ENCODE peak calls at places on chromosomes 4 and X, in four cellular contexts. O is GM12878, A is K562, P is H1. K is an unnamed sample.

GRCh38 chr4:147453561-147454141 is 27.2 kb upstream of the EDNRA start:
- DNase-seq in P (no peak), O (no peak), A (no peak), K (peak; percentile 39)

GRCh38 chr4:185139736-185140135 is 3.3 kb upstream of the SLC25A4 start:
- DNase-seq in O (no peak), P (no peak), A (no peak), K (no peak)

GRCh38 chr4:92520563-92520962 is 216.8 kb downstream of the GRID2 start:
- DNase-seq in A (no peak), P (no peak), O (no peak), K (no peak)

GRCh38 chr4:71195932-71196331 is 142.9 kb upstream of the SLC4A4 start:
- DNase-seq in P (no peak), A (no peak), O (no peak), K (no peak)

GRCh38 chrX:139246295-139246694 is 284.2 kb upstream of the F9 start:
- DNase-seq in O (no peak), A (no peak), P (no peak), K (no peak)

GRCh38 chr4:184217569-184218131 is at the start of gene ENPP6:
- DNase-seq in A (no peak), O (no peak), P (no peak), K (no peak)

GRCh38 chrX:34560180-34560579 is 96.9 kb downstream of the TMEM47 start:
- DNase-seq in A (no peak), P (no peak), O (no peak), K (no peak)

GRCh38 chrX:153474718-153475117 is 4.3 kb upstream of the HAUS7 start:
- DNase-seq in O (no peak), P (no peak), A (peak; percentile 73), K (no peak)

GRCh38 chrX:137034508-137034872 is 695 bp upstream of the GPR101 start:
- DNase-seq in O (no peak), P (no peak), A (no peak), K (no peak)

GRCh38 chr4:113382704-113383103 is 333.3 kb downstream of the ANK2 start:
- DNase-seq in A (no peak), P (no peak), O (no peak), K (no peak)
- TF ChIP-seq ZNF274 in A (no peak), P (no peak), O (no peak), K (no peak)

GRCh38 chrX:9310596-9310995 is 154.3 kb upstream of the TBL1X start:
- DNase-seq in O (no peak), P (no peak), A (no peak), K (no peak)

GRCh38 chrX:9316096-9316495 is 148.8 kb upstream of the TBL1X start:
- DNase-seq in P (no peak), O (no peak), A (no peak), K (no peak)

GRCh38 chrX:9311411-9312160 is 153.3 kb upstream of the TBL1X start:
- DNase-seq in O (no peak), A (no peak), P (no peak), K (no peak)

GRCh38 chrX:9315086-9315485 is 149.8 kb upstream of the TBL1X start:
- DNase-seq in O (no peak), A (no peak), P (no peak), K (no peak)

DNA sequence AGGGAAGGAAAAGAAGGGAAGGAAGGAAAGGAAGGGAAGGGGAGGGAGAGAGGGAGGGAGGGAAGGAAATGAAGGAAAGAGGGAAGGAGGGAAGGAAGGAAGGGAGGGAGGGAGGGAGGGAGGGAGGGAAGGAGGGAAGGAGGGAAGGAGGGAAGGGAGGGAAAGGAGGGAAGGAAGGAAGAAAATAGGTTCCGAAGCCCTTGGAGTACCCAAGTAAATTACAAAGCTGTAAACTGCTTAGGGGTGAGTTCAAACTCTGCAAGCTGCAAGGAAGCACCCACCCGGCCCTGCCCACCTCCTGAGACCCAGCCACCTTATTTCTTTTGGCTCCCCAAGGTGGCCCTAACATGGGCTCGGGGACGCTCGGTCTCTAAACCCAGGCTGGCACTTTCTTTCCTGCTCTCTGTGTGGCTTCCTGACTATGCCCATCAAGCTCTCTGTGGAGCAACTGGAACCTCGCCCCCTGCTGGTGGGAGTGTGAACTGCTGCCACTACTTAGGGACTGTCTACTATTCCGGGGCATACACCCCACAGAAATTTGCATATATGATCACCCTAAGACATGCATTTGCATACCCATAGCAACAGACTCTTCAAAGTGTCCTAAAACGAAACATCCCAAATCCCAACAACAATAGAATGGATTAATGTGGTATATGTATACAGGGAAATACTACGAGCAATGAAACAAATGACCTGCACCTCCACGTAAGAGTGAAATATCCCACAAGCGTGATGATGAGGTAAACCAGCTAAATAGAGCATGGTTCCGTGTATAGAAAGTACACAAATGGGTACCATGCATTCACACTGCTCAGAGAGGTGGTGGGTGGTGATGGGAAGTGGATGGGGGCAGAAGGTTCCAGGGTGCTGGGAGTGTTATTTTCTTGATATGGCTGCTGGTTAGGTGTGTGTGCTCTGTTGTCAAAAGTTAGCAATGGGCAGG is 151.7 kb upstream of the TBL1X start:
- DNase-seq in P (peak; percentile 79), O (no peak), A (peak; percentile 65), K (peak; percentile 15)
- TF ChIP-seq EGR1 in P (no peak), O (no peak), A (no peak), K (no peak)

GRCh38 chr4:3414421-3415279 is 27.1 kb upstream of the HGFAC start:
- DNase-seq in P (no peak), O (no peak), A (no peak), K (no peak)
- TF ChIP-seq JUND in P (no peak), O (no peak), A (no peak), K (no peak)

DNA sequence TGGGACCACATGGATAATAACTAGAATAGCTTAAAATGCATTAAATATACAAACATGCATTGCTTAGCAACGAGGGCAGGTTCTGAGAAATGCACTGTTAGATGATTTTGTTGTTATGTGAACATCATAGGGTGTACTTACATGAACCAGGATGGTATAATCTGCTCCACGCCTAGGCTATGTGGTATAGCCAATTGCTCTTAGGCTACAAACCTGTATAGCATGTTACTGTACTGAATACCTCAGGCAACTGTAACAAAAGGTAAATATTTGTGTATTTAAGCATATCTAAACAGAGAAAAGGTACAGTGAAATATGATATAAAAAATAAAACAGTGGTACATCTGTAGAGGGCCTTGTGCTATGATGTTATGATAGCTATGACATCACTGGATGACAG is 169.2 kb upstream of the IL15 start:
- DNase-seq in A (no peak), O (no peak), P (no peak), K (no peak)
- TF ChIP-seq ZNF274 in A (no peak), O (no peak), P (no peak), K (no peak)

GRCh38 chr4:7817877-7818675 is 121.6 kb downstream of the AFAP1 start:
- DNase-seq in P (no peak), A (no peak), O (no peak), K (no peak)
- TF ChIP-seq EGR1 in P (no peak), A (no peak), O (no peak), K (no peak)

GRCh38 chr4:5138389-5138788 is 87.1 kb downstream of the STK32B start:
- DNase-seq in O (no peak), A (no peak), P (no peak), K (no peak)
- TF ChIP-seq JUND in O (no peak), A (no peak), P (no peak), K (no peak)

DNA sequence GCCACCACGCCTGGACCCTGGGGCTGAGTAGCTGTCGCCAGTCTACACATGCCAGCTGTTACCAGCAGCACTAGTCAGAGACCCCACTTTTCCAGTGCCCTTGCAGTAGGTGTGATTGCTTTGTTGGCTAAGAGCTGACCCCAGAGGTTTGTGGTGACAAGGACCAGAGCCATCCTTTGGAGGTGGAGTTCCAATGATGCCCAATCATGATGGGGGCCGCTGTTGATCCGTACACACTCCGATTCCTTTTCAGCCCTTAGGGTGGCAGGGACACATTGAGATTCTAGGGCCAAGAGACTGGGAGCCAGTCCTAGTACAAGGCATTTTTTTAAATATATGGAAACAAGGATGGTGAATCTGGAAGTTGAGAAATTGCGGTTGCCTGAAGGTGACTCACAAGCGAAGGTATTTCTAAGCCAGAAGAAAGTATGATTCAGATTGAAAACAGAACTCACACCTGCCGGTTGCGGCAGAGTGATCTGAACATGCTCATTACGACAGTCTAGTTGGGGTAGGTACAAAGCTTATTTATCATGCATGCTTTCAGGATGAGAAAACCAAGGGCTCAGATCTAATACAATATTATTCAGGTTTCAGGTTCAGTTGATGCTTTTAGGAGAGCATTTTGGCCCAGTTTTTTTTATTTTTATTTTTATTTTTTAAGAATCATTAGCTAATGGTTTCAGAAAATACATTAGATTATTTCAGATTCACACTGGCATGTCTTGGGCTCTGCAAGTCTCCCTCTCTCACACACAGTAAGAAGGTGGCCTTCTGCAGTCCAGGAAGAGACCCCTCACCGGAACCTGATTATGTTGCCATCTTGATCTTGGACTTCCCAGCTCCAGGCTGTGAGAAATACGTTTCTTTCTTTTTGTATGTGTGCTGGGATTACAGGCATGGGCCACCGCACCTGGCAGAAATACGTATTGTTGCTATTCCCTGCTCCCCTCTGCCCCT is 43.4 kb downstream of the SHROOM2 start:
- DNase-seq in O (peak; percentile 47), A (no peak), P (no peak), K (peak; percentile 65)
- TF ChIP-seq ZNF274 in O (no peak), A (no peak), P (no peak), K (no peak)

GRCh38 chr4:122874194-122874593 is 47.6 kb downstream of the FGF2 start:
- DNase-seq in P (no peak), O (no peak), A (no peak), K (no peak)
- TF ChIP-seq EGR1 in P (no peak), O (no peak), A (no peak), K (no peak)

GRCh38 chr4:82892467-82892802 is 1.5 kb upstream of the SEC31A start:
- DNase-seq in O (no peak), P (no peak), A (no peak), K (no peak)
- TF ChIP-seq JUND in O (no peak), P (no peak), A (no peak), K (no peak)

GRCh38 chr4:108965031-108965430 is 202.2 kb upstream of the ETNPPL start:
- DNase-seq in P (no peak), A (no peak), O (no peak), K (no peak)
- TF ChIP-seq ZNF274 in P (no peak), A (no peak), O (no peak), K (no peak)

K was measured in HCT116.